ENCODE peak calls at places on chromosomes 11 and 22, in nine cellular contexts. G is brain pericyte; P is amygdala; M is stimulated activated CD8-positive, alpha-beta memory T cell treated with anti-CD3 and anti-CD28 coated beads, Interleukin-4, amount 100 ng/mL, for 4 hours; Y is GM19239; B is NCI-H510A treated with DMSO at 0.1 percent for 48 hours; I is T-helper 9 cell; A is kidney glomerular epithelial cell; K is pons. J is an unnamed sample.

GRCh38 chr22:42910221-42910942 is 53.3 kb upstream of the ARFGAP3 start:
- DNase-seq in G (no peak), P (no peak), M (no peak), Y (no peak), B (no peak), I (no peak), A (no peak), K (no peak), J (no peak)

GRCh38 chr11:65574147-65574962 is 1.5 kb upstream of the EHBP1L1 start:
- DNase-seq in G (peak; percentile 67), P (peak; percentile 86), M (peak; percentile 55), Y (peak; percentile 97), B (peak; percentile 86), I (peak; percentile 80), A (no peak), K (peak; percentile 74), J (no peak)

GRCh38 chr11:86218125-86219081 is 26.1 kb upstream of the EED start:
- DNase-seq in G (peak; percentile 26), P (peak; percentile 64), M (peak; percentile 22), Y (no peak), B (peak; percentile 41), I (peak; percentile 47), A (peak; percentile 75), K (peak; percentile 91), J (peak; percentile 42)

GRCh38 chr22:23401111-23401909 is 178.8 kb downstream of the IGLL1 start:
- DNase-seq in G (no peak), P (no peak), M (no peak), Y (no peak), B (no peak), I (no peak), A (peak; percentile 90), K (no peak), J (no peak)

GRCh38 chr22:19959587-19960490 is 18.2 kb upstream of the TXNRD2 start:
- DNase-seq in G (no peak), P (no peak), M (no peak), Y (no peak), B (no peak), I (no peak), A (no peak), K (no peak), J (no peak)

GRCh38 chr11:127492025-127492424 is 491.5 kb upstream of the KIRREL3 start:
- DNase-seq in G (no peak), P (no peak), M (no peak), Y (no peak), B (no peak), I (no peak), A (no peak), K (no peak), J (peak; percentile 62)

GRCh38 chr11:86620796-86621575 is 51.4 kb downstream of the ME3 start:
- DNase-seq in G (no peak), P (no peak), M (no peak), Y (no peak), B (no peak), I (no peak), A (no peak), K (no peak), J (no peak)

GRCh38 chr11:95229199-95230053 is 1.6 kb downstream of the SESN3 start:
- DNase-seq in G (no peak), P (no peak), M (no peak), Y (no peak), B (peak; percentile 69), I (no peak), A (peak; percentile 51), K (peak; percentile 73), J (no peak)

GRCh38 chr22:28884754-28885375 is 1.5 kb downstream of the ZNRF3 start:
- DNase-seq in G (no peak), P (no peak), M (no peak), Y (no peak), B (no peak), I (no peak), A (peak; percentile 41), K (no peak), J (no peak)

GRCh38 chr11:115340874-115341273 is 163.3 kb downstream of the CADM1 start:
- DNase-seq in G (no peak), P (no peak), M (no peak), Y (no peak), B (no peak), I (no peak), A (no peak), K (no peak), J (no peak)

GRCh38 chr11:104443387-104443786 is 279.4 kb upstream of the PDGFD start:
- DNase-seq in G (no peak), P (no peak), M (no peak), Y (no peak), B (no peak), I (no peak), A (no peak), K (peak; percentile 28), J (no peak)

GRCh38 chr11:44945639-44946038 is 5.0 kb downstream of the TP53I11 start:
- DNase-seq in G (no peak), P (no peak), M (no peak), Y (no peak), B (no peak), I (no peak), A (no peak), K (no peak), J (no peak)

GRCh38 chr11:112555491-112556364 is 295.1 kb upstream of the PLET1 start:
- DNase-seq in G (no peak), P (peak; percentile 71), M (peak; percentile 52), Y (peak; percentile 34), B (peak; percentile 25), I (peak; percentile 67), A (peak; percentile 21), K (peak; percentile 55), J (no peak)

GRCh38 chr11:18936002-18936673 is 3.1 kb downstream of the MRGPRX1 start:
- DNase-seq in G (no peak), P (no peak), M (no peak), Y (no peak), B (no peak), I (no peak), A (no peak), K (no peak), J (no peak)

GRCh38 chr22:45450931-45451651 is 37.6 kb downstream of the RIBC2 start:
- DNase-seq in G (no peak), P (no peak), M (no peak), Y (no peak), B (no peak), I (no peak), A (no peak), K (no peak), J (peak; percentile 28)

GRCh38 chr22:27541831-27542230 is 259.7 kb downstream of the MN1 start:
- DNase-seq in G (no peak), P (no peak), M (no peak), Y (no peak), B (no peak), I (no peak), A (no peak), K (no peak), J (no peak)

GRCh38 chr11:55838452-55838851 is at the start of gene OR5D16:
- DNase-seq in G (no peak), P (no peak), M (no peak), Y (no peak), B (no peak), I (no peak), A (no peak), K (no peak), J (no peak)

GRCh38 chr11:119315139-119316016 is 1.6 kb downstream of the MCAM start:
- DNase-seq in G (no peak), P (peak; percentile 79), M (no peak), Y (peak; percentile 75), B (peak; percentile 53), I (peak; percentile 38), A (no peak), K (peak; percentile 61), J (no peak)

GRCh38 chr22:29265306-29265705 is 2.5 kb downstream of the RHBDD3 start:
- DNase-seq in G (no peak), P (no peak), M (no peak), Y (no peak), B (no peak), I (no peak), A (no peak), K (no peak), J (no peak)

GRCh38 chr22:44130076-44130711 is 50.5 kb upstream of the PARVG start:
- DNase-seq in G (no peak), P (no peak), M (no peak), Y (no peak), B (peak; percentile 59), I (no peak), A (no peak), K (peak; percentile 14), J (no peak)

GRCh38 chr11:118892964-118893363 is 9.3 kb downstream of the CXCR5 start:
- DNase-seq in G (no peak), P (no peak), M (no peak), Y (no peak), B (no peak), I (no peak), A (no peak), K (no peak), J (no peak)

GRCh38 chr11:60127311-60127811 is 38.9 kb downstream of the MS4A2 start:
- DNase-seq in G (no peak), P (no peak), M (no peak), Y (no peak), B (no peak), I (no peak), A (peak; percentile 6), K (no peak), J (no peak)

GRCh38 chr22:49297871-49298721 is 529.6 kb downstream of the BRD1 start:
- DNase-seq in G (no peak), P (no peak), M (no peak), Y (no peak), B (no peak), I (no peak), A (no peak), K (no peak), J (no peak)

GRCh38 chr11:74970852-74971395 is 17.8 kb upstream of the NEU3 start:
- DNase-seq in G (no peak), P (no peak), M (no peak), Y (no peak), B (no peak), I (no peak), A (no peak), K (no peak), J (no peak)

GRCh38 chr11:84645988-84646689 is 981.0 kb downstream of the DLG2 start:
- DNase-seq in G (no peak), P (no peak), M (no peak), Y (no peak), B (no peak), I (no peak), A (no peak), K (no peak), J (no peak)

GRCh38 chr22:28017859-28018258 is 98.8 kb upstream of the PITPNB start:
- DNase-seq in G (no peak), P (no peak), M (no peak), Y (no peak), B (no peak), I (no peak), A (no peak), K (no peak), J (no peak)

GRCh38 chr11:69158301-69159152 is 2.8 kb downstream of the SMIM38 start:
- DNase-seq in G (no peak), P (no peak), M (no peak), Y (no peak), B (no peak), I (no peak), A (no peak), K (no peak), J (no peak)

GRCh38 chr22:47209547-47210023 is 447.1 kb downstream of the TBC1D22A start:
- DNase-seq in G (no peak), P (no peak), M (no peak), Y (no peak), B (no peak), I (no peak), A (no peak), K (no peak), J (no peak)

GRCh38 chr11:7892751-7893356 is 38.2 kb downstream of the OR10A6 start:
- DNase-seq in G (peak; percentile 24), P (no peak), M (no peak), Y (peak; percentile 26), B (peak; percentile 18), I (no peak), A (peak; percentile 84), K (peak; percentile 67), J (no peak)

GRCh38 chr11:63611395-63611747 is 2.9 kb downstream of the PLAAT3 start:
- DNase-seq in G (no peak), P (no peak), M (no peak), Y (no peak), B (no peak), I (no peak), A (no peak), K (peak; percentile 51), J (no peak)

J was measured in SK-N-MC.